ENCODE peak calls at places on chromosomes 1 and 21, in ten cellular contexts. Q, P, G, T, Y, X, R, D, V and W are unnamed samples.

GRCh38 chr1:21859669-21860179 is 47.7 kb downstream of the LDLRAD2 start:
- DNase-seq in Q (no peak), T (no peak), X (no peak), V (no peak), G (no peak), P (no peak), R (no peak), D (no peak), Y (no peak), W (no peak)

GRCh38 chr1:234970371-234970730 is 158.3 kb downstream of the TOMM20 start:
- DNase-seq in R (no peak), V (no peak), Q (no peak), P (no peak), Y (no peak), T (no peak), G (no peak), D (peak), X (no peak), W (no peak)

GRCh38 chr1:66996018-66996682 is 57.8 kb downstream of the SLC35D1 start:
- DNase-seq in G (peak), T (peak), R (peak), V (peak), D (peak), Y (peak), P (peak), Q (peak), X (peak), W (peak)

GRCh38 chr1:226661965-226662364 is 77.1 kb downstream of the ITPKB start:
- DNase-seq in V (peak), Y (no peak), R (no peak), X (no peak), P (no peak), T (no peak), Q (no peak), G (no peak), D (peak), W (no peak)

GRCh38 chr1:3924186-3924815 is 24.2 kb upstream of the C1orf174 start:
- DNase-seq in T (no peak), V (peak), X (no peak), P (no peak), D (no peak), Q (no peak), G (no peak), R (no peak), Y (no peak), W (no peak)

GRCh38 chr1:30637183-30637969 is 86.0 kb downstream of the MATN1 start:
- DNase-seq in Y (peak), V (no peak), R (no peak), P (no peak), T (no peak), Q (no peak), D (no peak), G (no peak), X (no peak), W (no peak)

GRCh38 chr1:76784502-76784901 is 82.8 kb upstream of the ST6GALNAC5 start:
- DNase-seq in X (no peak), Y (no peak), T (no peak), D (no peak), G (no peak), P (no peak), R (no peak), V (no peak), Q (no peak), W (no peak)

GRCh38 chr1:243851765-243852164 is 1.7 kb upstream of the AKT3 start:
- DNase-seq in T (no peak), X (no peak), Q (no peak), D (no peak), P (no peak), Y (no peak), V (no peak), G (no peak), R (no peak), W (no peak)

GRCh38 chr1:27418326-27418761 is 25.9 kb downstream of the GPR3 start:
- DNase-seq in P (no peak), T (no peak), R (peak), V (no peak), X (peak), G (peak), Q (no peak), D (peak), Y (peak), W (no peak)

GRCh38 chr1:214977133-214977532 is 105.4 kb upstream of the KCNK2 start:
- DNase-seq in R (no peak), P (no peak), D (no peak), G (no peak), T (no peak), V (no peak), X (no peak), Q (no peak), Y (no peak), W (no peak)

GRCh38 chr1:21270086-21270689 is 20.1 kb downstream of the ECE1 start:
- DNase-seq in G (no peak), D (peak), Q (peak), P (peak), V (peak), X (peak), Y (peak), R (peak), T (peak), W (peak)

GRCh38 chr1:15351301-15351700 is 58.4 kb upstream of the EFHD2 start:
- DNase-seq in R (no peak), D (no peak), P (no peak), V (no peak), X (no peak), Q (no peak), G (no peak), Y (no peak), T (no peak), W (no peak)

GRCh38 chr1:87330954-87331318 is 2.3 kb downstream of the LMO4 start:
- DNase-seq in T (no peak), Y (no peak), R (no peak), P (no peak), G (no peak), D (peak), V (no peak), X (no peak), Q (no peak), W (no peak)

GRCh38 chr21:34845521-34846213 is 176.9 kb downstream of the CLIC6 start:
- DNase-seq in V (no peak), G (no peak), D (peak), X (no peak), T (no peak), Y (no peak), P (no peak), Q (peak), R (peak), W (no peak)

GRCh38 chr21:44702973-44703730 is 6.2 kb downstream of the KRTAP10-12 start:
- DNase-seq in G (no peak), T (peak), Q (no peak), P (no peak), D (no peak), Y (peak), R (no peak), V (no peak), X (no peak), W (no peak)

GRCh38 chr21:26554365-26554764 is 18.7 kb downstream of the CYYR1 start:
- DNase-seq in X (no peak), R (no peak), D (no peak), P (no peak), G (no peak), Y (no peak), T (peak), Q (no peak), V (peak), W (no peak)

GRCh38 chr1:116449578-116449977 is 76.5 kb downstream of the ATP1A1 start:
- DNase-seq in Q (no peak), P (no peak), V (no peak), X (no peak), D (no peak), G (no peak), Y (no peak), R (no peak), T (no peak), W (no peak)

GRCh38 chr1:110477445-110477957 is 26.6 kb downstream of the PROK1 start:
- DNase-seq in X (no peak), G (no peak), Q (no peak), V (no peak), D (no peak), T (no peak), R (no peak), P (no peak), Y (no peak), W (no peak)

GRCh38 chr1:233916706-233917105 is 12.2 kb downstream of the SLC35F3 start:
- DNase-seq in T (no peak), V (no peak), D (peak), R (no peak), Q (no peak), Y (no peak), P (no peak), X (no peak), G (no peak), W (no peak)

GRCh38 chr1:205632374-205633169 is 761 bp upstream of the ELK4 start:
- DNase-seq in D (no peak), X (no peak), V (no peak), Y (no peak), T (no peak), P (no peak), Q (no peak), G (no peak), R (peak), W (no peak)

GRCh38 chr21:29030909-29031308 is 6.4 kb downstream of the USP16 start:
- DNase-seq in Q (no peak), T (no peak), G (no peak), D (no peak), P (no peak), V (no peak), Y (no peak), R (no peak), X (no peak), W (no peak)

GRCh38 chr21:38993561-38993960 is 187.8 kb downstream of the ETS2 start:
- DNase-seq in T (no peak), D (peak), V (no peak), G (no peak), Q (no peak), X (no peak), R (peak), P (no peak), Y (peak), W (no peak)

GRCh38 chr1:58568911-58569310 is 8.1 kb downstream of the TACSTD2 start:
- DNase-seq in D (no peak), X (no peak), V (no peak), Y (no peak), G (no peak), Q (no peak), R (no peak), P (no peak), T (no peak), W (no peak)

GRCh38 chr1:24236170-24237045 is 49.3 kb upstream of the IFNLR1 start:
- DNase-seq in Q (no peak), T (no peak), R (peak), V (no peak), Y (peak), G (no peak), P (no peak), X (no peak), D (peak), W (no peak)

GRCh38 chr1:104878203-104878911 is 1128.7 kb downstream of the AMY1C start:
- DNase-seq in Q (no peak), X (no peak), G (no peak), R (no peak), Y (no peak), T (no peak), P (peak), D (no peak), V (peak), W (no peak)

GRCh38 chr21:42012344-42012743 is 2.2 kb upstream of the ZBTB21 start:
- DNase-seq in Y (no peak), X (no peak), G (no peak), V (no peak), Q (no peak), D (no peak), T (no peak), R (no peak), P (no peak), W (no peak)

GRCh38 chr1:30151826-30152225 is 571.6 kb downstream of the MATN1 start:
- DNase-seq in D (no peak), T (no peak), R (no peak), Q (no peak), G (no peak), X (no peak), P (no peak), Y (no peak), V (no peak), W (no peak)

GRCh38 chr1:40795811-40796586 is 12.4 kb downstream of the KCNQ4 start:
- DNase-seq in Q (no peak), T (no peak), V (no peak), D (no peak), X (no peak), P (no peak), Y (no peak), R (no peak), G (no peak), W (no peak)

GRCh38 chr1:157932082-157932481 is 61.4 kb upstream of the KIRREL1 start:
- DNase-seq in X (no peak), Q (no peak), D (peak), Y (no peak), R (no peak), G (no peak), P (no peak), T (no peak), V (no peak), W (no peak)

GRCh38 chr1:66206563-66207154 is 327.3 kb upstream of the SGIP1 start:
- DNase-seq in V (no peak), X (no peak), P (no peak), Y (no peak), T (no peak), R (no peak), G (no peak), D (no peak), Q (no peak), W (no peak)

GRCh38 chr1:12478612-12478985 is 139.4 kb downstream of the DHRS3 start:
- DNase-seq in Y (peak), V (no peak), P (no peak), T (peak), D (no peak), G (no peak), R (no peak), Q (no peak), X (no peak), W (peak)

GRCh38 chr1:181541947-181542346 is 58.6 kb downstream of the CACNA1E start:
- DNase-seq in D (peak), G (no peak), T (no peak), Q (no peak), R (no peak), X (peak), Y (no peak), V (no peak), P (no peak), W (no peak)

GRCh38 chr1:94014635-94015488 is 105.6 kb upstream of the GCLM start:
- DNase-seq in V (no peak), X (no peak), Y (no peak), D (no peak), R (no peak), Q (no peak), P (no peak), G (no peak), T (no peak), W (no peak)

GRCh38 chr21:26224351-26224750 is 53.8 kb upstream of the APP start:
- DNase-seq in D (no peak), G (no peak), V (no peak), Y (no peak), R (no peak), T (no peak), Q (no peak), P (no peak), X (no peak), W (no peak)

GRCh38 chr21:31119199-31119598 is 80.9 kb upstream of the KRTAP19-8 start:
- DNase-seq in P (no peak), R (no peak), Y (no peak), Q (no peak), X (no peak), G (no peak), T (no peak), V (no peak), D (no peak), W (no peak)